ENCODE peak calls at places on chromosomes 1 and 21, in five cellular contexts. One of them, this sample, is unnamed. For H3K4me1, the result is how much of the 10 kb centered on the place peaks cover.

GRCh38 chr21:31559368-31560119 is 99.9 kb upstream of the SOD1 start:
- DNase-seq in left lung: peak
- DNase-seq in Peyer's patch: peak
- DNase-seq in heart right ventricle: peak
- DNase-seq in stomach: peak
- DNase-seq in this sample: peak

GRCh38 chr1:151238467-151238739 is 16.1 kb upstream of the PSMD4 start:
- DNase-seq in left lung: no peak
- DNase-seq in Peyer's patch: no peak
- DNase-seq in heart right ventricle: no peak
- DNase-seq in stomach: no peak
- DNase-seq in this sample: no peak

GRCh38 chr1:3069491-3070303 is 694 bp downstream of the PRDM16 start:
- DNase-seq in left lung: peak
- DNase-seq in Peyer's patch: no peak
- DNase-seq in heart right ventricle: no peak
- DNase-seq in stomach: no peak
- DNase-seq in this sample: peak

GRCh38 chr21:17455451-17455850 is 57.4 kb upstream of the CXADR start:
- DNase-seq in left lung: no peak
- DNase-seq in Peyer's patch: no peak
- DNase-seq in heart right ventricle: no peak
- DNase-seq in stomach: no peak
- DNase-seq in this sample: no peak

GRCh38 chr1:153260980-153261792 is 1.7 kb downstream of the LORICRIN start:
- DNase-seq in left lung: no peak
- DNase-seq in Peyer's patch: peak
- DNase-seq in heart right ventricle: peak
- DNase-seq in stomach: no peak
- DNase-seq in this sample: peak

GRCh38 chr1:236124965-236125364 is 17.4 kb upstream of the GPR137B start:
- DNase-seq in left lung: no peak
- DNase-seq in Peyer's patch: no peak
- DNase-seq in heart right ventricle: no peak
- DNase-seq in stomach: no peak
- DNase-seq in this sample: no peak

GRCh38 chr1:22710688-22711024 is at the start of gene EPHB2:
- DNase-seq in left lung: no peak
- DNase-seq in Peyer's patch: no peak
- DNase-seq in heart right ventricle: peak
- DNase-seq in stomach: peak
- DNase-seq in this sample: no peak

GRCh38 chr1:81004011-81004410 is 796.7 kb upstream of the ADGRL2 start:
- DNase-seq in left lung: no peak
- DNase-seq in Peyer's patch: no peak
- DNase-seq in heart right ventricle: peak
- DNase-seq in stomach: no peak
- DNase-seq in this sample: no peak

GRCh38 chr1:56094168-56094567 is 485.2 kb downstream of the PLPP3 start:
- DNase-seq in left lung: no peak
- DNase-seq in Peyer's patch: no peak
- DNase-seq in heart right ventricle: no peak
- DNase-seq in stomach: no peak
- DNase-seq in this sample: no peak

GRCh38 chr1:54081306-54082270 is 28.2 kb downstream of the TCEANC2 start:
- DNase-seq in left lung: peak
- DNase-seq in Peyer's patch: peak
- DNase-seq in heart right ventricle: peak
- DNase-seq in stomach: peak
- DNase-seq in this sample: peak

GRCh38 chr1:212456166-212456528 is 23.4 kb downstream of the NENF start:
- DNase-seq in left lung: no peak
- DNase-seq in Peyer's patch: no peak
- DNase-seq in heart right ventricle: no peak
- DNase-seq in stomach: no peak
- DNase-seq in this sample: no peak

GRCh38 chr1:182977480-182977879 is 24.5 kb upstream of the SHCBP1L start:
- DNase-seq in left lung: no peak
- DNase-seq in Peyer's patch: no peak
- DNase-seq in heart right ventricle: no peak
- DNase-seq in stomach: no peak
- DNase-seq in this sample: no peak

GRCh38 chr1:231800071-231800470 is 173.5 kb downstream of the DISC1 start:
- DNase-seq in left lung: no peak
- DNase-seq in Peyer's patch: no peak
- DNase-seq in heart right ventricle: no peak
- DNase-seq in stomach: no peak
- DNase-seq in this sample: no peak

GRCh38 chr1:145736191-145736590 is 16.9 kb downstream of the CD160 start:
- DNase-seq in left lung: no peak
- DNase-seq in Peyer's patch: no peak
- DNase-seq in heart right ventricle: no peak
- DNase-seq in stomach: no peak
- DNase-seq in this sample: no peak

DNA sequence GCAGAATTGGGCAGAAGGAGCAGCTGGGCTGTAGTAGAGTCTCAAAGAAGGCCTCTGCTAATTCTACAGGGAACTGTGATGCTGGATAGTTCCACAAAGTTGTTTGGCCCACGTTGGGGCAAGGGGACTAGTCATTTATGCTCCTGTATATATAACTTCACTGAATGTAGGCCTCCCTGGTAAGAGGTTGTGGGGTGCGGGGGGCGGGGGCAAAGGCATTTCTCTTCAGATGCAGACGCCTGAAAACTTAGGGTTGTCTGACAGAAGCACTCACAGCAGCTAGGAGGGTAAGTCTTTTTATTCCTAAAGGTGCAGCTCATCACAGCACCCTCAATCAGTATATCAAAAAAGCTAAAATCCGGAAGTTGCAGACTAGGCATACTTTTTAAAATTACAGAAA is 38.5 kb upstream of the DENND1B start:
- DNase-seq in left lung: no peak
- DNase-seq in Peyer's patch: no peak
- DNase-seq in heart right ventricle: no peak
- DNase-seq in stomach: no peak
- DNase-seq in this sample: no peak
- H3K4me1 ChIP-seq in left lung: under half
- H3K4me1 ChIP-seq in Peyer's patch: under half
- H3K4me1 ChIP-seq in heart right ventricle: under half
- H3K4me1 ChIP-seq in stomach: under half
- H3K4me1 ChIP-seq in this sample: under half

DNA sequence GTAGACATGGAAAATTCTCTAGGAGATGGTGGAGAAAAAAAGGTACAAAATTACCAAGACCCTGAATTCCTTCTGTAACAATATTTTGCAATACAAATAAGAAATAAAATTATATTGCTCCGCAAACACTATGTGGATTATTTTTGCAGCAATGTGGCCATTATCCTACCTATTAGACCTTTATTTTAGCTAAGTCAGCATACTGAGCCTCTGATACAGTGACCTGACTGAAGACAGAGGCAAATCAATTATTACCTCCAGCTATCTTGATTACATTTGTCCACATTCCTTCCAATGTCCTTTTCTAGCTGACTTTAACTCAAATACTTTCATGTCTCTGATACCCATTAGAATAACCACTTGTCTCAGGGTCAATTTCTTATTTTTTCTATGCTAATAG is 610.9 kb downstream of the LRRIQ3 start:
- DNase-seq in left lung: no peak
- DNase-seq in Peyer's patch: no peak
- DNase-seq in heart right ventricle: no peak
- DNase-seq in stomach: no peak
- DNase-seq in this sample: no peak
- H3K4me1 ChIP-seq in left lung: under half
- H3K4me1 ChIP-seq in Peyer's patch: under half
- H3K4me1 ChIP-seq in heart right ventricle: under half
- H3K4me1 ChIP-seq in stomach: under half
- H3K4me1 ChIP-seq in this sample: under half

DNA sequence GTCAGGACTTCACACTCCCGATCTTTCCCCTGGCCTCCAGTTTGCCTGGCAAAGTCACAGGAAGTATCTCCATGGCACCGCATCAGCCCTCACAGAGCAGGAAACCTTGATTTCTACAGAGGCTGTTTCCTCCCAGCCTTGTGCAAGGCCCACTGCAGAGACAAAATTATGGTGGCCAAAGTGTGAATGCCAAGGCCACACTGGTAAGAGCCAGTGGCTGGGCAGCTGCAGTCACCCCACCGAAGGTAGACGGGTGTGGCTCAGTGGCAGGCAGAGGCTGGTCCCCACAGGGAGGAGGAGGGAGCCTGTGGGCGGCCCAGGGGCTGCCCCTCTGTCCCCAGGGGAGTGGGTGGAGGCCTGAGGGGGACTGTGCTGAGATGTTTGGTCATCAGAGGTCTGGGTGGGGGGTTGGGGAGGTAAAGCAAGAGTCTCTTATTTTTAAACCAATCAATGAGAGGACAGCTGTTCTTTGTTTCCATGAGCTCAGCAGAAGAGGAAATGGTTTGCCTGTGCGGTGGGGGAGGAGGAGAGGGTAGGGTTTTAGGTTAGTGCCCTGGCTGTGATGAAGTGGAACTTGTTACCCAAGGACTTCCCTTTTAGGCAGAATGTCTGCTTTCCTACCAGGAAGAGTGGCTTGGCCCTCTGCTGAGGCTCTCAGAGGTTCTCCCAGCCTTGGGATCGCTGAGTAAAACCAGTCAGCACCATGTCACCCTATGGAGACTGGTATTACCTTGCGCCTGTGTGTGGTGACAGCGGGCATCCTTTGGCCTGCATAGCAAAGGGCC is 18.0 kb upstream of the BTG2 start:
- DNase-seq in left lung: peak
- DNase-seq in Peyer's patch: peak
- DNase-seq in heart right ventricle: peak
- DNase-seq in stomach: peak
- DNase-seq in this sample: peak
- H3K4me1 ChIP-seq in left lung: half or more
- H3K4me1 ChIP-seq in Peyer's patch: half or more
- H3K4me1 ChIP-seq in heart right ventricle: half or more
- H3K4me1 ChIP-seq in stomach: half or more
- H3K4me1 ChIP-seq in this sample: under half

GRCh38 chr1:45673956-45674355 is 12.4 kb downstream of the GPBP1L1 start:
- DNase-seq in left lung: no peak
- DNase-seq in Peyer's patch: no peak
- DNase-seq in heart right ventricle: no peak
- DNase-seq in stomach: no peak
- DNase-seq in this sample: no peak

GRCh38 chr1:45679123-45679522 is 7.2 kb downstream of the GPBP1L1 start:
- DNase-seq in left lung: no peak
- DNase-seq in Peyer's patch: no peak
- DNase-seq in heart right ventricle: no peak
- DNase-seq in stomach: no peak
- DNase-seq in this sample: no peak

GRCh38 chr1:45674478-45674877 is 11.9 kb downstream of the GPBP1L1 start:
- DNase-seq in left lung: no peak
- DNase-seq in Peyer's patch: no peak
- DNase-seq in heart right ventricle: no peak
- DNase-seq in stomach: no peak
- DNase-seq in this sample: no peak

GRCh38 chr1:45678489-45678888 is 7.8 kb downstream of the GPBP1L1 start:
- DNase-seq in left lung: no peak
- DNase-seq in Peyer's patch: no peak
- DNase-seq in heart right ventricle: no peak
- DNase-seq in stomach: no peak
- DNase-seq in this sample: no peak

GRCh38 chr1:45677751-45678245 is 8.5 kb downstream of the GPBP1L1 start:
- DNase-seq in left lung: no peak
- DNase-seq in Peyer's patch: no peak
- DNase-seq in heart right ventricle: no peak
- DNase-seq in stomach: no peak
- DNase-seq in this sample: no peak
- H3K4me1 ChIP-seq in left lung: half or more
- H3K4me1 ChIP-seq in Peyer's patch: half or more
- H3K4me1 ChIP-seq in heart right ventricle: half or more
- H3K4me1 ChIP-seq in stomach: half or more
- H3K4me1 ChIP-seq in this sample: half or more

DNA sequence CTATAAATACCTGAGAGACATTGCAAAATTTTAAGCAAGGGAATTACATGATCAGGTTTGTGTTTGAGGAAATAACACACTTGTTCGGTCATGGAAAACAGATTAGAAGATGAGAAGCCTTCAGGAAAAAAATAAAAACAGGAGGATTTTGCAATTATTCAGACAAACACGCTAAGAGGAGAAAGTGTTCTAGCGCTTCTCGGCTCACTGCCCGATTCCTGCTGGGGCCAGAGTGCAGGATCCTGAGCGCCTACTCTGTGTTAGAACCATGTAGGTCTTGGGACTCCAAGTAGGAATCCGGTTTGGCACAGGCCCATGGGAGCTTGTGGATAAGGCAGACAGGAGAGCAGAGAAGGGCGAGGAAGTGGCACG is 8.1 kb upstream of the PRELP start:
- DNase-seq in left lung: peak
- DNase-seq in Peyer's patch: peak
- DNase-seq in heart right ventricle: peak
- DNase-seq in stomach: peak
- DNase-seq in this sample: peak
- H3K4me1 ChIP-seq in left lung: under half
- H3K4me1 ChIP-seq in Peyer's patch: under half
- H3K4me1 ChIP-seq in heart right ventricle: under half
- H3K4me1 ChIP-seq in stomach: under half
- H3K4me1 ChIP-seq in this sample: under half

GRCh38 chr21:37370152-37371040 is 3.8 kb downstream of the DYRK1A start:
- DNase-seq in left lung: no peak
- DNase-seq in Peyer's patch: no peak
- DNase-seq in heart right ventricle: no peak
- DNase-seq in stomach: no peak
- DNase-seq in this sample: no peak
- H3K4me1 ChIP-seq in left lung: half or more
- H3K4me1 ChIP-seq in Peyer's patch: half or more
- H3K4me1 ChIP-seq in heart right ventricle: half or more
- H3K4me1 ChIP-seq in stomach: under half
- H3K4me1 ChIP-seq in this sample: under half

DNA sequence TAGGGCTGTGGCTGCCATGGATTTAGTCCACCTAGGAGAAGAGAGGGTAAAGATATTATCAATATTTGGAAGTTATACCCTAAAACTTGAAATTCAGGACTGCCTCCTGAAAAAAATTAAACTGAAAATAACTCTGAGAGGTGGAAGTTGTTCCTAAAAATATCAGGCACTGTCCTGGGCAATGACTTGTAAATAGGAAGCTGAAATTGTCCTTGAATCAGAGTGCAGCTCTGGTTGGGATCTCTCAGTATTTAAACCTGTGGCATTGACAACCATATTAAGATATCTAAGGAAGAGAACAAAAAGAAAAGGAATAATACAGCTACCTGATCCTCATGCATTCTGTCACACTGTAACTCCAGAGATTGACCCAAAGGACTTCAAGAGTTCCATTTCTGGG is 43.7 kb downstream of the RGS2 start:
- DNase-seq in left lung: no peak
- DNase-seq in Peyer's patch: no peak
- DNase-seq in heart right ventricle: no peak
- DNase-seq in stomach: no peak
- DNase-seq in this sample: no peak
- H3K4me1 ChIP-seq in left lung: under half
- H3K4me1 ChIP-seq in Peyer's patch: under half
- H3K4me1 ChIP-seq in heart right ventricle: under half
- H3K4me1 ChIP-seq in stomach: under half
- H3K4me1 ChIP-seq in this sample: under half

GRCh38 chr1:167721617-167722151 is at the start of gene MPZL1:
- DNase-seq in left lung: peak
- DNase-seq in Peyer's patch: peak
- DNase-seq in heart right ventricle: peak
- DNase-seq in stomach: peak
- DNase-seq in this sample: peak
- H3K4me1 ChIP-seq in left lung: half or more
- H3K4me1 ChIP-seq in Peyer's patch: under half
- H3K4me1 ChIP-seq in heart right ventricle: under half
- H3K4me1 ChIP-seq in stomach: under half
- H3K4me1 ChIP-seq in this sample: under half